ENCODE peak calls at places on chromosomes 7 and 10, in nine cellular contexts. One of them, this sample, is unnamed.

GRCh38 chr7:151629873-151630272 is 110.2 kb upstream of the RHEB start:
- DNase-seq in thoracic aorta: no peak
- DNase-seq in tibial nerve: no peak
- DNase-seq in astrocyte of the spinal cord: no peak
- DNase-seq in Panc1: no peak
- DNase-seq in choroid plexus epithelial cell: no peak
- DNase-seq in body of pancreas: no peak
- DNase-seq in pancreas: no peak
- DNase-seq in A549: no peak
- DNase-seq in this sample: no peak

GRCh38 chr10:97179731-97180366 is 5.9 kb downstream of the SLIT1 start:
- DNase-seq in thoracic aorta: no peak
- DNase-seq in tibial nerve: no peak
- DNase-seq in astrocyte of the spinal cord: no peak
- DNase-seq in Panc1: no peak
- DNase-seq in choroid plexus epithelial cell: no peak
- DNase-seq in body of pancreas: no peak
- DNase-seq in pancreas: no peak
- DNase-seq in A549: no peak
- DNase-seq in this sample: no peak

GRCh38 chr10:13105184-13105583 is 5.2 kb downstream of the OPTN start:
- DNase-seq in thoracic aorta: no peak
- DNase-seq in tibial nerve: no peak
- DNase-seq in astrocyte of the spinal cord: no peak
- DNase-seq in Panc1: no peak
- DNase-seq in choroid plexus epithelial cell: peak; percentile 28
- DNase-seq in body of pancreas: no peak
- DNase-seq in pancreas: no peak
- DNase-seq in A549: no peak
- DNase-seq in this sample: no peak

GRCh38 chr10:33224251-33224965 is 110.1 kb downstream of the NRP1 start:
- DNase-seq in thoracic aorta: no peak
- DNase-seq in tibial nerve: no peak
- DNase-seq in astrocyte of the spinal cord: no peak
- DNase-seq in Panc1: no peak
- DNase-seq in choroid plexus epithelial cell: no peak
- DNase-seq in body of pancreas: no peak
- DNase-seq in pancreas: no peak
- DNase-seq in A549: no peak
- DNase-seq in this sample: peak; percentile 43

GRCh38 chr7:9600974-9601373 is 1167.6 kb downstream of the NXPH1 start:
- DNase-seq in thoracic aorta: no peak
- DNase-seq in tibial nerve: no peak
- DNase-seq in astrocyte of the spinal cord: no peak
- DNase-seq in Panc1: no peak
- DNase-seq in choroid plexus epithelial cell: no peak
- DNase-seq in body of pancreas: no peak
- DNase-seq in pancreas: no peak
- DNase-seq in A549: no peak
- DNase-seq in this sample: no peak

GRCh38 chr7:44348300-44348699 is 22.9 kb upstream of the CAMK2B start:
- DNase-seq in thoracic aorta: no peak
- DNase-seq in tibial nerve: no peak
- DNase-seq in astrocyte of the spinal cord: peak; percentile 41
- DNase-seq in Panc1: no peak
- DNase-seq in choroid plexus epithelial cell: peak; percentile 71
- DNase-seq in body of pancreas: no peak
- DNase-seq in pancreas: no peak
- DNase-seq in A549: peak; percentile 28
- DNase-seq in this sample: peak; percentile 49

GRCh38 chr10:373516-374309 is 238.5 kb downstream of the ZMYND11 start:
- DNase-seq in thoracic aorta: peak; percentile 36
- DNase-seq in tibial nerve: no peak
- DNase-seq in astrocyte of the spinal cord: peak; percentile 86
- DNase-seq in Panc1: no peak
- DNase-seq in choroid plexus epithelial cell: peak; percentile 88
- DNase-seq in body of pancreas: no peak
- DNase-seq in pancreas: no peak
- DNase-seq in A549: no peak
- DNase-seq in this sample: peak; percentile 94

GRCh38 chr10:118175148-118175547 is 128.4 kb upstream of the RAB11FIP2 start:
- DNase-seq in thoracic aorta: no peak
- DNase-seq in tibial nerve: no peak
- DNase-seq in astrocyte of the spinal cord: no peak
- DNase-seq in Panc1: no peak
- DNase-seq in choroid plexus epithelial cell: no peak
- DNase-seq in body of pancreas: no peak
- DNase-seq in pancreas: no peak
- DNase-seq in A549: no peak
- DNase-seq in this sample: no peak

GRCh38 chr10:50431791-50432190 is 180.5 kb upstream of the ASAH2 start:
- DNase-seq in thoracic aorta: no peak
- DNase-seq in tibial nerve: no peak
- DNase-seq in astrocyte of the spinal cord: peak; percentile 61
- DNase-seq in Panc1: no peak
- DNase-seq in choroid plexus epithelial cell: peak; percentile 61
- DNase-seq in body of pancreas: no peak
- DNase-seq in pancreas: no peak
- DNase-seq in A549: no peak
- DNase-seq in this sample: no peak

GRCh38 chr7:659996-660395 is 66.5 kb upstream of the DNAAF5 start:
- DNase-seq in thoracic aorta: no peak
- DNase-seq in tibial nerve: no peak
- DNase-seq in astrocyte of the spinal cord: no peak
- DNase-seq in Panc1: no peak
- DNase-seq in choroid plexus epithelial cell: no peak
- DNase-seq in body of pancreas: no peak
- DNase-seq in pancreas: no peak
- DNase-seq in A549: no peak
- DNase-seq in this sample: no peak

GRCh38 chr10:80141696-80142460 is 9.3 kb downstream of the PLAC9 start:
- DNase-seq in thoracic aorta: no peak
- DNase-seq in tibial nerve: no peak
- DNase-seq in astrocyte of the spinal cord: no peak
- DNase-seq in Panc1: no peak
- DNase-seq in choroid plexus epithelial cell: no peak
- DNase-seq in body of pancreas: no peak
- DNase-seq in pancreas: no peak
- DNase-seq in A549: no peak
- DNase-seq in this sample: no peak

GRCh38 chr7:23018747-23019146 is 4.8 kb upstream of the HYCC1 start:
- DNase-seq in thoracic aorta: no peak
- DNase-seq in tibial nerve: no peak
- DNase-seq in astrocyte of the spinal cord: no peak
- DNase-seq in Panc1: no peak
- DNase-seq in choroid plexus epithelial cell: no peak
- DNase-seq in body of pancreas: no peak
- DNase-seq in pancreas: no peak
- DNase-seq in A549: no peak
- DNase-seq in this sample: no peak

GRCh38 chr7:30028749-30029635 is 780 bp downstream of the PLEKHA8 start:
- DNase-seq in thoracic aorta: no peak
- DNase-seq in tibial nerve: no peak
- DNase-seq in astrocyte of the spinal cord: peak; percentile 28
- DNase-seq in Panc1: no peak
- DNase-seq in choroid plexus epithelial cell: peak; percentile 36
- DNase-seq in body of pancreas: no peak
- DNase-seq in pancreas: no peak
- DNase-seq in A549: peak; percentile 40
- DNase-seq in this sample: peak; percentile 31

GRCh38 chr7:73919694-73920375 is 58.9 kb downstream of the TMEM270 start:
- DNase-seq in thoracic aorta: no peak
- DNase-seq in tibial nerve: no peak
- DNase-seq in astrocyte of the spinal cord: no peak
- DNase-seq in Panc1: no peak
- DNase-seq in choroid plexus epithelial cell: no peak
- DNase-seq in body of pancreas: no peak
- DNase-seq in pancreas: no peak
- DNase-seq in A549: no peak
- DNase-seq in this sample: no peak

GRCh38 chr10:72809033-72809432 is 84.5 kb upstream of the OIT3 start:
- DNase-seq in thoracic aorta: no peak
- DNase-seq in tibial nerve: no peak
- DNase-seq in astrocyte of the spinal cord: no peak
- DNase-seq in Panc1: no peak
- DNase-seq in choroid plexus epithelial cell: no peak
- DNase-seq in body of pancreas: no peak
- DNase-seq in pancreas: no peak
- DNase-seq in A549: no peak
- DNase-seq in this sample: no peak

GRCh38 chr10:72814134-72814790 is 79.3 kb upstream of the OIT3 start:
- DNase-seq in thoracic aorta: no peak
- DNase-seq in tibial nerve: no peak
- DNase-seq in astrocyte of the spinal cord: peak; percentile 44
- DNase-seq in Panc1: no peak
- DNase-seq in choroid plexus epithelial cell: peak; percentile 33
- DNase-seq in body of pancreas: no peak
- DNase-seq in pancreas: no peak
- DNase-seq in A549: no peak
- DNase-seq in this sample: no peak

GRCh38 chr10:72810976-72811375 is 82.6 kb upstream of the OIT3 start:
- DNase-seq in thoracic aorta: no peak
- DNase-seq in tibial nerve: no peak
- DNase-seq in astrocyte of the spinal cord: no peak
- DNase-seq in Panc1: no peak
- DNase-seq in choroid plexus epithelial cell: no peak
- DNase-seq in body of pancreas: no peak
- DNase-seq in pancreas: no peak
- DNase-seq in A549: no peak
- DNase-seq in this sample: no peak

GRCh38 chr10:72812798-72813430 is 80.6 kb upstream of the OIT3 start:
- DNase-seq in thoracic aorta: no peak
- DNase-seq in tibial nerve: no peak
- DNase-seq in astrocyte of the spinal cord: peak; percentile 75
- DNase-seq in Panc1: peak; percentile 8
- DNase-seq in choroid plexus epithelial cell: peak; percentile 64
- DNase-seq in body of pancreas: no peak
- DNase-seq in pancreas: no peak
- DNase-seq in A549: peak; percentile 15
- DNase-seq in this sample: peak; percentile 49

DNA sequence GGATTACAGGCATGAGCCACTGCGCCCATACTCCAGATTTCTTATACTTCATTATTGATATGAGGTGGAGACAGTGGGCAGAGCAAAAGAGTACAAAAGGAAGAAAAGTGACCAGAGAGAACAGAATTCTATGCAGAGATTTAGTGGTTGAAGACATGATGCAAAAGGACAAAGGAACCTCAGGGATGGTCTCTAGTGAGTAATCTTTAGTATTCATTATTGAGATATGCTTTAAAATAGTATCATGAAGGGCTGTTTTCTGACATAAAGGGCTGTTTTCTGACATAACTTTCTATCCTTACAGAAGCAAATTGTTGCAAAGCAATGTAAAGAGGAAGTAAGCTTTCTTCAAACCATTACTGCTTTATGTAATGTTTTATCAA is 81.1 kb upstream of the OIT3 start:
- DNase-seq in thoracic aorta: no peak
- DNase-seq in tibial nerve: no peak
- DNase-seq in astrocyte of the spinal cord: no peak
- DNase-seq in Panc1: no peak
- DNase-seq in choroid plexus epithelial cell: no peak
- DNase-seq in body of pancreas: no peak
- DNase-seq in pancreas: no peak
- DNase-seq in A549: no peak
- DNase-seq in this sample: no peak
- H3K4me3 ChIP-seq in thoracic aorta: no peak overlapping the region
- H3K4me3 ChIP-seq in tibial nerve: no peak overlapping the region
- H3K4me3 ChIP-seq in astrocyte of the spinal cord: no peak overlapping the region
- H3K4me3 ChIP-seq in Panc1: no peak overlapping the region
- H3K4me3 ChIP-seq in choroid plexus epithelial cell: no peak overlapping the region
- H3K4me3 ChIP-seq in body of pancreas: no peak overlapping the region
- H3K4me3 ChIP-seq in pancreas: no peak overlapping the region
- H3K4me3 ChIP-seq in A549: no peak overlapping the region
- H3K4me3 ChIP-seq in this sample: no peak overlapping the region

GRCh38 chr10:78604286-78604685 is 464.5 kb upstream of the ZMIZ1 start:
- DNase-seq in thoracic aorta: no peak
- DNase-seq in tibial nerve: no peak
- DNase-seq in astrocyte of the spinal cord: no peak
- DNase-seq in Panc1: no peak
- DNase-seq in choroid plexus epithelial cell: no peak
- DNase-seq in body of pancreas: no peak
- DNase-seq in pancreas: no peak
- DNase-seq in A549: no peak
- DNase-seq in this sample: no peak

GRCh38 chr10:78602201-78602917 is 466.4 kb upstream of the ZMIZ1 start:
- DNase-seq in thoracic aorta: no peak
- DNase-seq in tibial nerve: no peak
- DNase-seq in astrocyte of the spinal cord: no peak
- DNase-seq in Panc1: no peak
- DNase-seq in choroid plexus epithelial cell: no peak
- DNase-seq in body of pancreas: no peak
- DNase-seq in pancreas: no peak
- DNase-seq in A549: no peak
- DNase-seq in this sample: no peak

GRCh38 chr10:78600740-78601139 is 468.0 kb upstream of the ZMIZ1 start:
- DNase-seq in thoracic aorta: no peak
- DNase-seq in tibial nerve: no peak
- DNase-seq in astrocyte of the spinal cord: peak; percentile 31
- DNase-seq in Panc1: no peak
- DNase-seq in choroid plexus epithelial cell: peak; percentile 42
- DNase-seq in body of pancreas: no peak
- DNase-seq in pancreas: no peak
- DNase-seq in A549: no peak
- DNase-seq in this sample: no peak

GRCh38 chr10:78604721-78605120 is 464.0 kb upstream of the ZMIZ1 start:
- DNase-seq in thoracic aorta: no peak
- DNase-seq in tibial nerve: no peak
- DNase-seq in astrocyte of the spinal cord: no peak
- DNase-seq in Panc1: no peak
- DNase-seq in choroid plexus epithelial cell: no peak
- DNase-seq in body of pancreas: no peak
- DNase-seq in pancreas: no peak
- DNase-seq in A549: no peak
- DNase-seq in this sample: no peak

GRCh38 chr10:78605800-78606350 is 462.9 kb upstream of the ZMIZ1 start:
- DNase-seq in thoracic aorta: no peak
- DNase-seq in tibial nerve: no peak
- DNase-seq in astrocyte of the spinal cord: no peak
- DNase-seq in Panc1: peak; percentile 18
- DNase-seq in choroid plexus epithelial cell: peak; percentile 12
- DNase-seq in body of pancreas: no peak
- DNase-seq in pancreas: no peak
- DNase-seq in A549: peak; percentile 21
- DNase-seq in this sample: no peak
- TF ChIP-seq CTCF in thoracic aorta: no peak
- TF ChIP-seq CTCF in tibial nerve: no peak
- TF ChIP-seq CTCF in astrocyte of the spinal cord: no peak
- TF ChIP-seq CTCF in Panc1: peak; percentile 36
- TF ChIP-seq CTCF in choroid plexus epithelial cell: peak; percentile 7
- TF ChIP-seq CTCF in body of pancreas: peak; percentile 10
- TF ChIP-seq CTCF in pancreas: no peak
- TF ChIP-seq CTCF in A549: peak; percentile 34
- TF ChIP-seq CTCF in this sample: peak; percentile 39

GRCh38 chr7:28008171-28008570 is 172.4 kb downstream of the JAZF1 start:
- DNase-seq in thoracic aorta: no peak
- DNase-seq in tibial nerve: no peak
- DNase-seq in astrocyte of the spinal cord: no peak
- DNase-seq in Panc1: no peak
- DNase-seq in choroid plexus epithelial cell: no peak
- DNase-seq in body of pancreas: no peak
- DNase-seq in pancreas: no peak
- DNase-seq in A549: no peak
- DNase-seq in this sample: no peak
- H3K4me3 ChIP-seq in thoracic aorta: no peak overlapping the region
- H3K4me3 ChIP-seq in tibial nerve: no peak overlapping the region
- H3K4me3 ChIP-seq in astrocyte of the spinal cord: no peak overlapping the region
- H3K4me3 ChIP-seq in Panc1: no peak overlapping the region
- H3K4me3 ChIP-seq in choroid plexus epithelial cell: no peak overlapping the region
- H3K4me3 ChIP-seq in body of pancreas: no peak overlapping the region
- H3K4me3 ChIP-seq in pancreas: no peak overlapping the region
- H3K4me3 ChIP-seq in A549: no peak overlapping the region
- H3K4me3 ChIP-seq in this sample: no peak overlapping the region

GRCh38 chr10:49115015-49115795 is at the start of gene VSTM4:
- DNase-seq in thoracic aorta: no peak
- DNase-seq in tibial nerve: no peak
- DNase-seq in astrocyte of the spinal cord: peak; percentile 55
- DNase-seq in Panc1: no peak
- DNase-seq in choroid plexus epithelial cell: peak; percentile 62
- DNase-seq in body of pancreas: no peak
- DNase-seq in pancreas: peak; percentile 35
- DNase-seq in A549: no peak
- DNase-seq in this sample: peak; percentile 45
- TF ChIP-seq CTCF in thoracic aorta: no peak
- TF ChIP-seq CTCF in tibial nerve: peak; percentile 23
- TF ChIP-seq CTCF in astrocyte of the spinal cord: no peak
- TF ChIP-seq CTCF in Panc1: no peak
- TF ChIP-seq CTCF in choroid plexus epithelial cell: no peak
- TF ChIP-seq CTCF in body of pancreas: no peak
- TF ChIP-seq CTCF in pancreas: no peak
- TF ChIP-seq CTCF in A549: no peak
- TF ChIP-seq CTCF in this sample: no peak

This sample was measured in brain microvascular endothelial cell.